ENCODE peak calls at places on chromosomes 7 and 10, in five cellular contexts. Q, L, U, R and B are unnamed samples. For H3K27me3, the result is how much of the 10 kb centered on the place peaks cover.

GRCh38 chr7:9453521-9453920 is 1020.1 kb downstream of the NXPH1 start:
- DNase-seq in U (no peak), R (no peak), Q (no peak), L (no peak), B (no peak)

GRCh38 chr7:2128601-2129375 is 104.0 kb downstream of the MAD1L1 start:
- DNase-seq in Q (no peak), R (no peak), L (no peak), U (no peak), B (no peak)

GRCh38 chr7:120444650-120445049 is 171.7 kb downstream of the KCND2 start:
- DNase-seq in R (no peak), Q (no peak), U (no peak), L (no peak), B (no peak)

GRCh38 chr10:72846225-72846624 is 47.3 kb upstream of the OIT3 start:
- DNase-seq in L (no peak), R (no peak), U (peak), Q (peak), B (no peak)

GRCh38 chr7:39465055-39465929 is 100.9 kb upstream of the YAE1 start:
- DNase-seq in R (peak), Q (peak), U (peak), L (peak), B (no peak)

GRCh38 chr7:93943816-93944540 is 22.4 kb downstream of the GNG11 start:
- DNase-seq in U (no peak), R (no peak), L (no peak), Q (no peak), B (no peak)

GRCh38 chr10:15745748-15746147 is 26.0 kb upstream of the ITGA8 start:
- DNase-seq in R (no peak), L (no peak), U (no peak), Q (peak), B (no peak)

GRCh38 chr7:159065852-159066480 is 78.7 kb downstream of the VIPR2 start:
- DNase-seq in R (no peak), U (no peak), L (no peak), Q (no peak), B (peak)

GRCh38 chr7:91064938-91065337 is 199.3 kb upstream of the FZD1 start:
- DNase-seq in Q (peak), L (no peak), U (no peak), R (no peak), B (no peak)

GRCh38 chr10:34732926-34733325 is 82.2 kb downstream of the PARD3 start:
- DNase-seq in L (peak), R (no peak), U (no peak), Q (peak), B (no peak)

GRCh38 chr7:102451371-102452054 is 13.2 kb downstream of the ALKBH4 start:
- DNase-seq in Q (peak), R (no peak), U (no peak), L (no peak), B (no peak)

GRCh38 chr7:102413611-102414010 is 17.4 kb downstream of the PRKRIP1 start:
- DNase-seq in Q (no peak), L (no peak), U (no peak), R (no peak), B (no peak)

DNA sequence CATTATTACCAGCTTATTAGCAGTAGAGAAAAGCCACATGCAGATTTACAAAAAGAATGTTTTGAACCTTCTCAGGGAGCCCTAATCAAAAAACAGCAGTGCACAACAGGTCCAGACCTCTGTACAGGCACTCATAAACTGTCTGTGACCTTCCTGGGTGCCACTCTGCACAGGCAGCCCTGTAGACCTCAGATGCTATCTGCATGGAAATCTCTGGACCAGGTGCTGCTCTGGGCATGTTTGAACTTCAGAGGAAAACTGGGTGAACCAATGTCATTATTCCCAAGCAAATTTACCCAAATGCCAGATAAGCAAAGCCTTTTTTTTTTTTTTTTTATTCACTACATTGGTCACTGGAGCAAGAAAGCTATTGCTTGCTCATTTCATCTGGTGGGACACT is 104.2 kb downstream of the NPY start:
- DNase-seq in L (no peak), Q (no peak), R (no peak), U (no peak), B (no peak)
- H3K27me3 ChIP-seq in L (under half), Q (under half), R (under half), U (under half), B (under half)

GRCh38 chr10:70457759-70458305 is 16.4 kb upstream of the NODAL start:
- DNase-seq in U (no peak), R (no peak), Q (no peak), L (no peak), B (no peak)

GRCh38 chr10:70459061-70459770 is 17.7 kb upstream of the NODAL start:
- DNase-seq in Q (no peak), L (no peak), R (no peak), U (no peak), B (no peak)

GRCh38 chr10:70458329-70459060 is 17.0 kb upstream of the NODAL start:
- DNase-seq in Q (peak), L (no peak), U (peak), R (peak), B (no peak)

GRCh38 chr10:70461397-70462348 is 16.9 kb upstream of the PALD1 start:
- DNase-seq in L (peak), Q (peak), R (peak), U (no peak), B (no peak)

DNA sequence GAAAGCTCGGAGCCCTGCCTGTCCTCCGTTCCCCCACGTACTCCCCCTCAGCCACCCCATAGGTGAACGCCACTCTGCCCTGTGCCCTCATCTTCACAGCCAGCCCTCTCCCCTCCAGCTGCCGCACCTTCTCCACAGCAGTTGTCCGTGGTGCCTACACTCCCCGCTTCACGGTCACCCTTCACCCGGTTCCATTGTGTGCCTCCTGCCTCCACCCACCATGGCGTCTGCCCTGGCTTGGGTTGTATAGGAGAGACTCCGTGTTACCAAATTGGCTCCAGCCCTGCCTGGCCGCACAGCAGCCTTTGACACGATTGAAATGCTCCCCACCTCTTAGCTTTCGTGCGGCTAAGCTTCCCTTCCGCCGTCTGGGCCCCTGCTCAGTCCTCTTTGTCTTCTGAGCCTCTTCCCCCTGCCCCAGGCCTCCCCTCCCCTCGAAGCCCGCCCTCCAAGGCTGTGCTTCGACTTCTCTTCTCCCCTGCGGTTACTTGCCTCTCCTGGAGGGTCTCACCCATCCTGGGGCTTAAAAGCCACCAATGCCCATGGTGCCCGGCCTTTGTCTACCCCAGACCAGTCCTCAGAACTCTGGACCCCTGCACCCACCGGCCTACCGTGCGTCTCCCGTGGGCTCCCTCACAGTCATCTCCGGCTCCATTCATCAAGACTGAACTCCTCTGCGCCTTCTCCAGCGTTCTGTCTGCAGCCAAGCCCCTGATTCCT is 18.4 kb upstream of the NODAL start:
- DNase-seq in Q (no peak), R (no peak), L (no peak), U (no peak), B (no peak)
- H3K27me3 ChIP-seq in Q (under half), R (under half), L (under half), U (under half), B (under half)

GRCh38 chr10:14369881-14370280 is 39.2 kb upstream of the FRMD4A start:
- DNase-seq in R (no peak), L (no peak), U (no peak), Q (no peak), B (no peak)
- H3K27me3 ChIP-seq in R (under half), L (under half), U (under half), Q (under half), B (under half)

GRCh38 chr10:49710966-49711365 is 31.5 kb downstream of the C10orf53 start:
- DNase-seq in L (no peak), Q (no peak), R (no peak), U (no peak), B (no peak)
- H3K27me3 ChIP-seq in L (under half), Q (under half), R (under half), U (under half), B (under half)

DNA sequence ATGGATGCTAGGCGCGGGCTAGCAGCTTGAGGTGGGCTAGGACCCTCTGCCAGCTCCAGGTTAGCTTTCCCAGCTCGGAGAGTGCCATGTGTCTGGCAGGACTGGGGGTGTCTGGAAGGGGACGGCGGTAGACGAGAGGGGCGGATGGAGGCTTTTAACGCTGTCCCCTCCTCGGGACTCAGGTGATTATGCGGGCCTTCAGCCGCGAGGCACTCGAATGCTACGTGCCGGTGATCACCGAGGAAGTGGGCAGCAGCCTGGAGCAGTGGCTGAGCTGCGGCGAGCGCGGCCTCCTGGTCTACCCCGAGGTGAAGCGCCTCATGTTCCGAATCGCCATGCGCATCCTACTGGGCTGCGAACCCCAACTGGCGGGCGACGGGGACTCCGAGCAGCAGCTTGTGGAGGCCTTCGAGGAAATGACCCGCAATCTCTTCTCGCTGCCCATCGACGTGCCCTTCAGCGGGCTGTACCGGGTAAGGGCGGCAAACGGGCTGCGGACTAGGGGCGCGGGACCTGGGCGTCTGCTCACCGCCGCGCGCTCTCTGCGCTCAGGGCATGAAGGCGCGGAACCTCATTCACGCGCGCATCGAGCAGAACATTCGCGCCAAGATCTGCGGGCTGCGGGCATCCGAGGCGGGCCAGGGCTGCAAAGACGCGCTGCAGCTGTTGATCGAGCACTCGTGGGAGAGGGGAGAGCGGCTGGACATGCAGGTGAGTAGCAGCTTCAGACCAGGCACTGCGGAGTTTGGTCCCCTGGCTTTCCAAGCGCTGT is 1.1 kb downstream of the CYP26A1 start:
- DNase-seq in U (no peak), L (no peak), R (no peak), Q (peak), B (no peak)
- H3K27me3 ChIP-seq in U (half or more), L (under half), R (under half), Q (half or more), B (half or more)

GRCh38 chr7:157699357-157700013 is 362.7 kb downstream of the DNAJB6 start:
- DNase-seq in L (no peak), R (no peak), U (no peak), Q (no peak), B (peak)

GRCh38 chr7:157702311-157703023 is 365.7 kb downstream of the DNAJB6 start:
- DNase-seq in U (no peak), Q (no peak), L (no peak), R (no peak), B (peak)

GRCh38 chr7:157700237-157701005 is 363.6 kb downstream of the DNAJB6 start:
- DNase-seq in L (no peak), R (no peak), U (no peak), Q (no peak), B (peak)

GRCh38 chr7:157703131-157703530 is 366.3 kb downstream of the DNAJB6 start:
- DNase-seq in U (no peak), L (no peak), R (no peak), Q (no peak), B (peak)

GRCh38 chr7:157701395-157701794 is 364.6 kb downstream of the DNAJB6 start:
- DNase-seq in Q (no peak), U (no peak), L (no peak), R (no peak), B (peak)
- H3K27me3 ChIP-seq in Q (under half), U (under half), L (under half), R (under half), B (under half)

DNA sequence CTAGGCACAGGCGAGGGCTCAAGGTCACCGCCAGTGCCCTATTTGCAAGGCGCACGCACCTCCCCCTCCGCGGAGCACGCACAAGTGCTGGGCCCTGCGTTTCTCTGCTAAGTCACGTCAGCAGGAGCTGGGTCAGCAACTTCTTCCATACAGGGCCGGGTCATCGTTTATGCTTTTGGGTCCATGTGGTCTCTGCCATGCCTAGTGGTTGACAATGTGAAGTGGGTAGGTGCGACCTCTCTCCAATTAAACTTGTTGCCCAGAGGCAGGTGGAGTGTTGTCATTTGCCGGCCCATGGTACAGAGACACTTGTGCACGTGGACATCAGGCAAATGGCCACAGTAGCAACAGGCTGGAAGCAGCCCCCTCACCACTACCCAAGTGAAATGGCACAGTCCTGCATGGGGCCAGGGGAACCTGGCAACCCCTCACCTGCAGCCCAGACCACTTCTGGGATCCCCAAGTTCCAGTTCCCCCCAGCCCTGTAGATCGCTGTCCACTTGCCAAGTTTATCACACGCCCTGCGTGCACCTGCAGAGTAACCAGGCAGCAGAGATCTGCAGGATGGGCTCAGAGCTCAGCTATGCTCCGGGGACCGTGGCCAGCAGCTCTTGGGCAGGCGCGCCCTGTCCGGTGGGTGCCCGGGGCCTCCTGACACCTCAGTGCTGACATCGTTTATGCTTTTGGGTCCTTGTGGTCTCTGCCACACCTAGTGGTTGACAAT is 86.1 kb upstream of the PPP2R2D start:
- DNase-seq in R (no peak), Q (no peak), U (no peak), L (no peak), B (no peak)
- H3K27me3 ChIP-seq in R (under half), Q (under half), U (under half), L (under half), B (under half)

GRCh38 chr10:100707261-100707848 is 38.0 kb upstream of the PAX2 start:
- DNase-seq in U (no peak), L (no peak), Q (no peak), R (no peak), B (no peak)

GRCh38 chr10:100709655-100710054 is 35.7 kb upstream of the PAX2 start:
- DNase-seq in Q (no peak), U (no peak), L (no peak), R (no peak), B (no peak)

GRCh38 chr10:100705139-100705538 is 40.2 kb upstream of the PAX2 start:
- DNase-seq in Q (no peak), R (no peak), L (no peak), U (no peak), B (no peak)

GRCh38 chr10:100710151-100710871 is 35.1 kb upstream of the PAX2 start:
- DNase-seq in R (no peak), U (no peak), Q (peak), L (no peak), B (no peak)

DNA sequence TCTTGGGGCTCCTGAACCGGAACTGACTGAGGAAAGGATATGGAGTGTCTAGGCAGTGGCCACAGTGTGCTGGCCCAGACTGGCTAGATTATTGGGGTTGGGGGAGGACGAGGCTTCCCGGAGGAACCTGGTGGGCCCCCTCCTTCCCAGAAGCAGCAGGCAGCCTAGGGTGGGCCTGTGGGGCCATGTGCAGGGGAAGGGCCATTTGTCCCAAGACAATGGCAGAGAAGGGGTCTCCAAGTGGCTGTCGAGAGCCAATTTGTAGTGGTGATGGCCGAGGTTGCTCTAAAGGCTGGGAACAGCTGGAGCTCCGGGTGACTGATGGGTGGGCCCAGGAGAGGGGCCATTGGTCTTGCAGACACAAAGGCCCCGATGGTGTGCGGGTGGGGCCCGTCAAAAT is 36.2 kb upstream of the PAX2 start:
- DNase-seq in U (no peak), Q (no peak), L (no peak), R (no peak), B (no peak)
- H3K27me3 ChIP-seq in U (under half), Q (half or more), L (under half), R (under half), B (half or more)

GRCh38 chr10:46264737-46265368 is 21.9 kb upstream of the ANTXRL start:
- DNase-seq in R (no peak), Q (no peak), U (no peak), L (no peak), B (no peak)
- H3K27me3 ChIP-seq in R (under half), Q (under half), U (under half), L (under half), B (under half)

GRCh38 chr7:157560710-157561522 is 224.1 kb downstream of the DNAJB6 start:
- DNase-seq in Q (no peak), L (no peak), R (no peak), U (no peak), B (peak)
- H3K27me3 ChIP-seq in Q (under half), L (under half), R (under half), U (under half), B (under half)